ENCODE peak calls at places on chromosomes 11 and 22, in eight cellular contexts. Z is cerebellar nuclear complex, J is RCC 7860, U is NCI-H187, Q is AG10803, V is hepatocyte, L is fibroblast of the aortic adventitia, N is GM04504. T is an unnamed sample.

GRCh38 chr11:47477323-47477722 is 28.4 kb upstream of the RAPSN start:
- DNase-seq in Z (no peak), J (no peak), U (no peak), Q (no peak), V (no peak), L (peak; percentile 86), N (no peak), T (no peak)

GRCh38 chr11:72231396-72232259 is 7.1 kb downstream of the INPPL1 start:
- DNase-seq in Z (no peak), J (no peak), U (no peak), Q (no peak), V (no peak), L (no peak), N (no peak), T (no peak)

GRCh38 chr11:10320164-10320563 is 15.3 kb downstream of the ADM start:
- DNase-seq in Z (no peak), J (no peak), U (no peak), Q (no peak), V (no peak), L (no peak), N (no peak), T (no peak)

GRCh38 chr11:7638710-7639642 is 34.3 kb downstream of the CYB5R2 start:
- DNase-seq in Z (no peak), J (no peak), U (no peak), Q (no peak), V (no peak), L (peak; percentile 82), N (no peak), T (no peak)

GRCh38 chr11:119341222-119342022 is 739 bp upstream of the C1QTNF5 start:
- DNase-seq in Z (no peak), J (no peak), U (no peak), Q (no peak), V (no peak), L (no peak), N (no peak), T (no peak)

GRCh38 chr22:50306753-50307749 is at the start of gene PLXNB2:
- DNase-seq in Z (no peak), J (peak; percentile 67), U (peak; percentile 26), Q (peak; percentile 86), V (peak; percentile 92), L (peak; percentile 73), N (peak; percentile 55), T (no peak)

GRCh38 chr11:17343907-17344306 is 7.7 kb upstream of the NCR3LG1 start:
- DNase-seq in Z (no peak), J (no peak), U (no peak), Q (peak; percentile 72), V (peak; percentile 31), L (peak; percentile 92), N (peak; percentile 61), T (peak; percentile 57)

GRCh38 chr11:104650234-104650633 is 248.0 kb downstream of the CASP12 start:
- DNase-seq in Z (no peak), J (no peak), U (no peak), Q (no peak), V (no peak), L (no peak), N (no peak), T (no peak)

GRCh38 chr22:42974223-42974622 is 40.7 kb downstream of the PACSIN2 start:
- DNase-seq in Z (no peak), J (no peak), U (no peak), Q (no peak), V (no peak), L (no peak), N (no peak), T (no peak)

GRCh38 chr22:47309946-47310345 is 547.5 kb downstream of the TBC1D22A start:
- DNase-seq in Z (no peak), J (no peak), U (no peak), Q (no peak), V (no peak), L (no peak), N (no peak), T (no peak)

GRCh38 chr11:70912226-70912840 is 340.0 kb downstream of the SHANK2 start:
- DNase-seq in Z (no peak), J (no peak), U (no peak), Q (no peak), V (no peak), L (no peak), N (no peak), T (no peak)

GRCh38 chr22:25068701-25069100 is 116.2 kb downstream of the KIAA1671 start:
- DNase-seq in Z (no peak), J (no peak), U (no peak), Q (no peak), V (no peak), L (no peak), N (no peak), T (no peak)

GRCh38 chr11:87251560-87251959 is 213.8 kb downstream of the TMEM135 start:
- DNase-seq in Z (no peak), J (no peak), U (no peak), Q (no peak), V (no peak), L (no peak), N (no peak), T (no peak)

GRCh38 chr11:61862714-61863547 is 28.4 kb downstream of the FADS3 start:
- DNase-seq in Z (no peak), J (peak; percentile 8), U (no peak), Q (no peak), V (no peak), L (no peak), N (no peak), T (no peak)

GRCh38 chr22:27222178-27222577 is 564.8 kb downstream of the MIAT start:
- DNase-seq in Z (no peak), J (no peak), U (no peak), Q (no peak), V (no peak), L (no peak), N (no peak), T (no peak)

GRCh38 chr22:24796860-24797259 is 9.2 kb upstream of the SGSM1 start:
- DNase-seq in Z (no peak), J (no peak), U (no peak), Q (no peak), V (no peak), L (no peak), N (no peak), T (no peak)

GRCh38 chr11:86726118-86726748 is 53.8 kb upstream of the ME3 start:
- DNase-seq in Z (no peak), J (peak; percentile 98), U (no peak), Q (no peak), V (no peak), L (no peak), N (no peak), T (no peak)

GRCh38 chr22:46071451-46072029 is 78.8 kb upstream of the PPARA start:
- DNase-seq in Z (peak; percentile 17), J (peak; percentile 82), U (no peak), Q (peak; percentile 96), V (peak; percentile 79), L (peak; percentile 97), N (peak; percentile 96), T (peak; percentile 84)

GRCh38 chr22:44448271-44448780 is 49.7 kb downstream of the RTL6 start:
- DNase-seq in Z (no peak), J (peak; percentile 97), U (peak; percentile 24), Q (peak; percentile 94), V (peak; percentile 73), L (peak; percentile 96), N (peak; percentile 93), T (peak; percentile 90)

GRCh38 chr11:14065153-14065552 is 102.6 kb downstream of the SPON1 start:
- DNase-seq in Z (no peak), J (no peak), U (no peak), Q (no peak), V (no peak), L (no peak), N (no peak), T (no peak)

GRCh38 chr11:45266693-45267451 is 19.3 kb downstream of the SYT13 start:
- DNase-seq in Z (no peak), J (peak; percentile 70), U (no peak), Q (no peak), V (peak; percentile 45), L (no peak), N (no peak), T (no peak)

GRCh38 chr11:27653990-27654758 is 46.1 kb downstream of the BDNF start:
- DNase-seq in Z (no peak), J (no peak), U (no peak), Q (no peak), V (no peak), L (no peak), N (no peak), T (no peak)

GRCh38 chr11:46524201-46524600 is 69.6 kb downstream of the AMBRA1 start:
- DNase-seq in Z (no peak), J (no peak), U (no peak), Q (no peak), V (no peak), L (no peak), N (no peak), T (no peak)

T was measured in AG09309.